ENCODE peak calls at places on chromosomes 11 and 22, in six cellular contexts. G is CD8-positive, alpha-beta T cell; E is NCI-H1048; L is islet precursor cell; I is adipocyte; X is ACHN. Y is an unnamed sample.

GRCh38 chr11:83249972-83250593 is 36.1 kb downstream of the CCDC90B start:
- DNase-seq in I (peak; percentile 80), X (peak; percentile 51), L (no peak), G (no peak), E (no peak), Y (no peak)

GRCh38 chr11:133011604-133012003 is 520.7 kb downstream of the OPCML start:
- DNase-seq in L (no peak), I (no peak), E (no peak), G (no peak), X (no peak), Y (no peak)

GRCh38 chr11:65593518-65594414 is 1.8 kb downstream of the KCNK7 start:
- DNase-seq in L (peak; percentile 73), G (peak; percentile 74), E (no peak), I (peak; percentile 52), X (no peak), Y (no peak)

GRCh38 chr11:36352919-36353318 is 56.8 kb downstream of the PRR5L start:
- DNase-seq in I (no peak), E (no peak), L (no peak), G (peak; percentile 71), X (no peak), Y (no peak)

GRCh38 chr11:5476184-5476819 is 12.2 kb upstream of the OR52D1 start:
- DNase-seq in L (peak; percentile 61), G (no peak), X (peak; percentile 50), E (no peak), I (peak; percentile 84), Y (peak; percentile 54)

GRCh38 chr11:77193915-77194830 is 66.1 kb downstream of the MYO7A start:
- DNase-seq in L (no peak), G (no peak), I (no peak), E (no peak), X (no peak), Y (no peak)

GRCh38 chr11:35141538-35141937 is 2.6 kb downstream of the CD44 start:
- DNase-seq in G (peak; percentile 64), L (no peak), X (no peak), I (no peak), E (no peak), Y (peak; percentile 39)

GRCh38 chr11:45651156-45651555 is 14.3 kb downstream of the CHST1 start:
- DNase-seq in I (no peak), E (no peak), L (no peak), X (no peak), G (no peak), Y (no peak)

GRCh38 chr22:45597460-45598192 is 74.0 kb upstream of the ATXN10 start:
- DNase-seq in L (no peak), I (no peak), E (no peak), G (no peak), X (no peak), Y (peak; percentile 45)

GRCh38 chr11:106988151-106988806 is 30.0 kb downstream of the GUCY1A2 start:
- DNase-seq in G (no peak), X (no peak), E (no peak), I (peak; percentile 74), L (no peak), Y (no peak)

Y was measured in body of pancreas.